ENCODE peak calls at places on chromosomes 16 and 17, in five cellular contexts. Z, Y, W, E and T are unnamed samples.

GRCh38 chr16:81424761-81425160 is 19.8 kb upstream of the CMIP start:
- DNase-seq in Z (no peak), Y (no peak), W (peak), E (no peak), T (no peak)

GRCh38 chr16:4316103-4316731 is 350 bp downstream of the GLIS2 start:
- DNase-seq in Z (no peak), Y (no peak), W (no peak), E (peak), T (no peak)

GRCh38 chr17:55086635-55087058 is 118.1 kb downstream of the STXBP4 start:
- DNase-seq in Z (no peak), Y (no peak), W (no peak), E (no peak), T (no peak)

GRCh38 chr17:69227536-69227935 is 1.1 kb downstream of the ABCA10 start:
- DNase-seq in Z (no peak), Y (no peak), W (no peak), E (no peak), T (no peak)

GRCh38 chr16:70746040-70746707 is 54.8 kb downstream of the VAC14 start:
- DNase-seq in Z (peak), Y (peak), W (no peak), E (peak), T (peak)

GRCh38 chr17:37147301-37147812 is 198.6 kb downstream of the AATF start:
- DNase-seq in Z (peak), Y (no peak), W (peak), E (no peak), T (no peak)

GRCh38 chr17:3695723-3696411 is at the start of gene P2RX5:
- DNase-seq in Z (no peak), Y (peak), W (no peak), E (peak), T (no peak)

GRCh38 chr16:58510776-58511628 is 4.3 kb upstream of the SETD6 start:
- DNase-seq in Z (no peak), Y (no peak), W (no peak), E (no peak), T (no peak)

GRCh38 chr16:27646811-27647210 is 96.9 kb downstream of the KATNIP start:
- DNase-seq in Z (no peak), Y (no peak), W (no peak), E (no peak), T (no peak)

GRCh38 chr17:63998050-63998720 is at the start of gene PRR29:
- DNase-seq in Z (peak), Y (peak), W (no peak), E (peak), T (peak)

GRCh38 chr17:14048169-14048568 is 21.1 kb upstream of the COX10 start:
- DNase-seq in Z (peak), Y (no peak), W (no peak), E (peak), T (no peak)

GRCh38 chr16:62715701-62716100 is 679.5 kb upstream of the CDH8 start:
- DNase-seq in Z (no peak), Y (no peak), W (no peak), E (no peak), T (no peak)

GRCh38 chr16:19712418-19713058 is 5.5 kb downstream of the KNOP1 start:
- DNase-seq in Z (no peak), Y (no peak), W (no peak), E (no peak), T (no peak)

GRCh38 chr17:32192379-32192778 is 50.1 kb downstream of the RHOT1 start:
- DNase-seq in Z (no peak), Y (no peak), W (no peak), E (no peak), T (no peak)

GRCh38 chr16:85621698-85622433 is 8.7 kb downstream of the GSE1 start:
- DNase-seq in Z (no peak), Y (peak), W (no peak), E (no peak), T (no peak)

GRCh38 chr17:7739746-7740145 is 22.2 kb downstream of the DNAH2 start:
- DNase-seq in Z (no peak), Y (no peak), W (no peak), E (no peak), T (no peak)

GRCh38 chr16:22217890-22218730 is 12.0 kb downstream of the EEF2K start:
- DNase-seq in Z (peak), Y (no peak), W (peak), E (no peak), T (no peak)

GRCh38 chr17:54948380-54948779 is 20.1 kb downstream of the COX11 start:
- DNase-seq in Z (no peak), Y (no peak), W (no peak), E (no peak), T (no peak)

GRCh38 chr16:53673189-53673588 is 30.5 kb downstream of the RPGRIP1L start:
- DNase-seq in Z (no peak), Y (no peak), W (no peak), E (no peak), T (no peak)

GRCh38 chr17:18139949-18140348 is 31.4 kb downstream of the MYO15A start:
- DNase-seq in Z (peak), Y (no peak), W (no peak), E (peak), T (no peak)

GRCh38 chr16:81873843-81874752 is 95.0 kb downstream of the PLCG2 start:
- DNase-seq in Z (peak), Y (peak), W (no peak), E (peak), T (no peak)

GRCh38 chr17:4934173-4934979 is 2.3 kb downstream of the GP1BA start:
- DNase-seq in Z (no peak), Y (peak), W (no peak), E (peak), T (no peak)

GRCh38 chr17:72388765-72389473 is 268.1 kb downstream of the SOX9 start:
- DNase-seq in Z (peak), Y (no peak), W (peak), E (no peak), T (no peak)

GRCh38 chr16:9499921-9500593 is 408.6 kb downstream of the HAPSTR1 start:
- DNase-seq in Z (no peak), Y (no peak), W (no peak), E (no peak), T (no peak)

GRCh38 chr17:17142556-17142955 is 63.6 kb downstream of the PLD6 start:
- DNase-seq in Z (no peak), Y (no peak), W (no peak), E (no peak), T (no peak)

GRCh38 chr16:84741351-84741791 is 41.6 kb downstream of the USP10 start:
- DNase-seq in Z (no peak), Y (no peak), W (no peak), E (no peak), T (no peak)

GRCh38 chr17:58006563-58006923 is 503 bp downstream of the SRSF1 start:
- DNase-seq in Z (peak), Y (peak), W (no peak), E (peak), T (peak)

GRCh38 chr16:56520251-56520577 is 390 bp upstream of the BBS2 start:
- DNase-seq in Z (no peak), Y (no peak), W (no peak), E (no peak), T (no peak)

GRCh38 chr17:40846515-40847155 is 20.4 kb downstream of the KRT12 start:
- DNase-seq in Z (no peak), Y (no peak), W (no peak), E (no peak), T (no peak)

GRCh38 chr16:78200623-78201096 is 101.2 kb downstream of the WWOX start:
- DNase-seq in Z (no peak), Y (no peak), W (no peak), E (no peak), T (no peak)

GRCh38 chr17:56985371-56986162 is 7.6 kb downstream of the SCPEP1 start:
- DNase-seq in Z (no peak), Y (no peak), W (no peak), E (no peak), T (no peak)

GRCh38 chr17:50638851-50639767 is 4.4 kb downstream of the ABCC3 start:
- DNase-seq in Z (peak), Y (peak), W (no peak), E (peak), T (peak)

GRCh38 chr17:40956401-40957254 is 10.1 kb downstream of the KRT39 start:
- DNase-seq in Z (no peak), Y (no peak), W (no peak), E (no peak), T (no peak)

GRCh38 chr17:35731239-35731931 is at the start of gene RASL10B:
- DNase-seq in Z (no peak), Y (peak), W (no peak), E (peak), T (peak)

GRCh38 chr16:82232806-82233205 is 62.8 kb upstream of the MPHOSPH6 start:
- DNase-seq in Z (no peak), Y (no peak), W (no peak), E (no peak), T (no peak)

GRCh38 chr17:15945493-15946209 is 721 bp downstream of the ADORA2B start:
- DNase-seq in Z (peak), Y (peak), W (no peak), E (peak), T (peak)

GRCh38 chr17:8285270-8286181 is 2.9 kb upstream of the RANGRF start:
- DNase-seq in Z (no peak), Y (no peak), W (no peak), E (no peak), T (no peak)

GRCh38 chr16:85650864-85651811 is 37.6 kb downstream of the GINS2 start:
- DNase-seq in Z (no peak), Y (no peak), W (no peak), E (peak), T (peak)

GRCh38 chr17:40320771-40321501 is 12.0 kb downstream of the RARA start:
- DNase-seq in Z (no peak), Y (peak), W (no peak), E (no peak), T (peak)

GRCh38 chr16:49441366-49441780 is 67.8 kb downstream of the C16orf78 start:
- DNase-seq in Z (no peak), Y (peak), W (peak), E (peak), T (peak)

GRCh38 chr17:78180083-78180482 is 6.8 kb downstream of the TK1 start:
- DNase-seq in Z (no peak), Y (no peak), W (no peak), E (no peak), T (no peak)

GRCh38 chr17:78179372-78179771 is 7.5 kb downstream of the TK1 start:
- DNase-seq in Z (no peak), Y (no peak), W (no peak), E (no peak), T (peak)

GRCh38 chr17:78182504-78182903 is 4.3 kb downstream of the TK1 start:
- DNase-seq in Z (no peak), Y (no peak), W (no peak), E (no peak), T (no peak)

GRCh38 chr17:78184311-78184710 is 2.5 kb downstream of the TK1 start:
- DNase-seq in Z (no peak), Y (no peak), W (no peak), E (no peak), T (peak)

GRCh38 chr17:78180508-78180907 is 6.3 kb downstream of the TK1 start:
- DNase-seq in Z (no peak), Y (no peak), W (no peak), E (no peak), T (no peak)
- H3K27ac ChIP-seq in Z (no peak), Y (peak), W (no peak), E (no peak), T (peak)

GRCh38 chr17:21272881-21273839 is 11.4 kb upstream of the MAP2K3 start:
- DNase-seq in Z (no peak), Y (peak), W (no peak), E (no peak), T (no peak)

GRCh38 chr17:21278304-21279197 is 6.0 kb upstream of the MAP2K3 start:
- DNase-seq in Z (no peak), Y (peak), W (no peak), E (no peak), T (no peak)

GRCh38 chr17:21275047-21275578 is 9.4 kb upstream of the MAP2K3 start:
- DNase-seq in Z (no peak), Y (no peak), W (no peak), E (peak), T (no peak)

GRCh38 chr17:21277332-21277731 is 7.2 kb upstream of the MAP2K3 start:
- DNase-seq in Z (no peak), Y (no peak), W (no peak), E (no peak), T (no peak)

GRCh38 chr17:21275579-21276339 is 8.8 kb upstream of the MAP2K3 start:
- DNase-seq in Z (peak), Y (peak), W (peak), E (peak), T (peak)
- TF ChIP-seq CTCF in Z (no peak), Y (peak), W (no peak), E (no peak), T (peak)

DNA sequence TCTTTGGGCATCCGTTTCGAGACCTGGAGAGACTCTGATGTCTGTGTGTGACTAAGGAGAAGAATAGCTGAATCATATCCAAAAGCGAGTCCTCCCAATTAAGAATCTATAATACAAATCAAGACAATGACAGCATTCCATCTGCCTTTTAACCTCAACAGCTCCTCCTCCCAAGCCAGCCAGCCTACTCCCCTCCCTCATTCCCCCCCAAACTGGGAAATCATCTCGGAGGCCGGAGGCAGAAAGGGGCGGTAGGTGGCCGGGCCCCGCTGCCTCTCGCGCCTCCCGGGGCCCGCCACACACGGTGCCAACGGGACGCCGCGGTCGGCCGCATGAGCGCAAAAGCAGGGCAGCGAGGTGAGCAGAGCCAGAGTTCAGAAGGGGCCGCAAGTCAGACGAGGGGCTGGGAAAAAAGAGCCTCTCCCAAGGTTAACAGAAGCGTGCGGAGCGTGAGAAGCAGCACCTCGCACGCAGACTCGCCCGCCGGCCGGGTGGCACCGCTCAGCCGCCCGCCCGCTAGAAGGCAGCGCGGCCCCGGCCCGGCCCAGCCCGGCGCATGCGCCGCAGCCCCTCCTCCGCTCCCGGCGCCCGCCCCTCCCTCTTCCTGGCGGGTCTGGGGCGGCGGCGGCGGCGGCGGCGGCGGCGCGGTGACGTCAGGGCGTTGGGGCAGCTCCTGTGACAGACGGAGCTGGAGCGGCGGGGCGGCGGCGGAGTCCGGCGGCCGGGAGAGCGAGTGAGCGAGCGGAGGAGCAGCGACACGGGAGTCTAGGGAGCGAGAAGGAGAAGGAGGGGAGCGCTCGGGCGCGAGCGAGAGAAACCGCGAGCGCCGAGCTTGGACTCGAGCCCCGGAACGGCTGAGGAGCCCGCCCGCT is at the start of gene PAFAH1B1:
- DNase-seq in Z (peak), Y (peak), W (peak), E (peak), T (peak)
- TF ChIP-seq EP300 in Z (no peak), Y (no peak), W (no peak), E (no peak), T (no peak)

GRCh38 chr16:88662843-88663606 is at the start of gene MVD:
- DNase-seq in Z (peak), Y (peak), W (peak), E (peak), T (peak)

GRCh38 chr16:88659160-88659559 is 3.7 kb downstream of the MVD start:
- DNase-seq in Z (no peak), Y (no peak), W (no peak), E (no peak), T (no peak)

GRCh38 chr16:88665570-88665969 is 2.7 kb upstream of the MVD start:
- DNase-seq in Z (no peak), Y (no peak), W (no peak), E (no peak), T (no peak)

GRCh38 chr16:88665148-88665547 is 2.3 kb upstream of the MVD start:
- DNase-seq in Z (no peak), Y (no peak), W (no peak), E (no peak), T (no peak)

DNA sequence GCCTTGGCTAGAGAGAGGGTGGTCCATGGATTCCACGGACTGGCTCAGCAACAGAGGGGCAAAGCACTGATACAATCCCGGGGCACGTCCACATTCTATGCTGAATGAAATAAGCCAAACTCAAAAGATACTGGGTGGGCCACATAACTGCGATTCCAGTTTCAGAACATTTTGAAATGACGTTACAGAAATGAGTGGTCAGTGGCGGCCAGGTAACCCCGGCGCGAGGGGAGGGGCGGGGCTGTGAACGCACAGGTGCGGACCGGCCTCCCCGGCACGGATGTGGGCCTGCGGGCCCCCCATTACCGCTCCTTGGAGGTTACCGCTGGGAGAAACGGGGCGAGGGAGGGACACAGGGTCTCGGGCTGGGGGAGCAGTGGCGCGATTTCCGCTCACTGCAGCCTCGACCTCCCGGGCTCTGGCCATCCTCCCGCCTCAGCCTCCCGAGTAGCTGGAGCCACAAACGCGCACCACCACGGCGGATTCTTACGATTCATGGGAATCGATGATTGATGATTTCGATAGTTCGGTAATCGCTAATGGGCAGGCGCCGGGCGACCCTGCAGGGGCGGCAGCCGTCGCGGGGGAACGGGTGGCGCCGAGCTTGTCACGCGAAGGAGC is 559 bp downstream of the MVD start:
- DNase-seq in Z (no peak), Y (peak), W (no peak), E (no peak), T (no peak)
- H3K27ac ChIP-seq in Z (peak), Y (peak), W (peak), E (no peak), T (peak)

DNA sequence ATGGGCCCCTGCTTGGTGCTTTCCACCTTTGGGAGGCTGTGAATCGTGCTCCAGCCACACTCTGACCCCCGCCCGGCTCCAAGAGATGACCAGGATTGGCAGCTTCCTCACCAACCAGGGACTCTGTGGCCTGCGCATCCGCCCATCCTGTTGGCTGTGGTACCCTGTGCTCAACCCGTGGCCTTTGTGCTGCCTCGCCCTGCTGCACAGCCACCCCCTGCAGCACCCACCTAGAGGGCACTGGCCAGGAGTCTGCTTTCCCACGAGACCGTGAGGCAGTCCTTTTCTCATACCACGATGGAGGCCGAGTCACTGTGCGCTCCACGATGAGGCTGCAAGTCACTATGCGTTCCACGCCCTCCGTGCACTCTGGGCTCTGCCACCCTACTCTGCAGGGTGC is 19.4 kb downstream of the NME3 start:
- DNase-seq in Z (no peak), Y (no peak), W (no peak), E (no peak), T (no peak)
- TF ChIP-seq CTCF in Z (no peak), Y (no peak), W (no peak), E (no peak), T (no peak)

GRCh38 chr16:55435387-55435786 is 43.6 kb upstream of the MMP2 start:
- DNase-seq in Z (no peak), Y (no peak), W (no peak), E (no peak), T (no peak)
- TF ChIP-seq EP300 in Z (no peak), Y (no peak), W (no peak), E (no peak), T (no peak)

GRCh38 chr16:1193825-1194581 is 31.1 kb downstream of the TPSG1 start:
- DNase-seq in Z (no peak), Y (no peak), W (no peak), E (no peak), T (no peak)

GRCh38 chr16:1195393-1195666 is 29.7 kb downstream of the TPSG1 start:
- DNase-seq in Z (no peak), Y (no peak), W (no peak), E (no peak), T (no peak)

GRCh38 chr16:1194665-1195392 is 30.2 kb downstream of the TPSG1 start:
- DNase-seq in Z (no peak), Y (no peak), W (no peak), E (peak), T (peak)

GRCh38 chr16:1193143-1193824 is 31.8 kb downstream of the TPSG1 start:
- DNase-seq in Z (no peak), Y (peak), W (no peak), E (peak), T (no peak)

DNA sequence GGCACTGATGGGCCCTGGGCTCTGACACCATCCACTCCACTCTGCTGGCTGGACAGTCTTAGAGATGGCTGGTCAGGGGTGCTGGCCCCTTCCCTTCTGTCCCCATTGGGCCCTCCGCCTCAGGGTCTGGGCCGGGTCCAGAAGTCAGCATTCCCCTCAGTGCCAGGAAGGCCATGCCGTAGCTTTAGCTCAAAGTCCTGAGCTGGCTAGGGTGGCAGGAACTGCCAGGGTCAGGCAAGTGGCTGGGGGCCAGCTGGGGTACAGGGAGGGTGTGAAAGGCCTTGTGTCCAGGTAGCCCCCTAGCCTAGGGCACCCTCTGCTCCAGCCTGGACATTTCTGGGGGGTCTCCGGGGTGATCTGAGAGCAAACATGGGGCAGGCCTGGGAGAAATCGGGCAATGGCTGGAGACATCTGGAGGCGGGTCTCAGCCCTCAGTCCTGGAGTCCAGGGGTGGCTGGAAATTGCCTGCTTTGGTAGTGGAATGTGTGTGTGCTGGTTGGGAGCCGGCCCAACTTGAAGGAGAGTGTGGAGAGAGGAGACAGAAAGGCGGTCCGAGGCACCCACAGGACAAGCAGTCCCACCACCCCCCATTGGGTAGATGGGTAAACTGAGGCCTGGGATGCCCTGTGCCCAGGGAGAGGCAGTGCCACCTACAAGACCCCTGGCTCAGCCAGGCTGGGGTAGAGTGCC is 32.5 kb downstream of the TPSG1 start:
- DNase-seq in Z (no peak), Y (no peak), W (no peak), E (no peak), T (no peak)
- H3K27ac ChIP-seq in Z (no peak), Y (peak), W (no peak), E (no peak), T (no peak)